ENCODE peak calls at places on chromosome 2, in five cellular contexts. S, P, R, D and O are unnamed samples.

GRCh38 chr2:29841386-29842004 is 79.9 kb downstream of the ALK start:
- DNase-seq in S (peak; percentile 22), P (peak; percentile 51), R (peak; percentile 54), D (peak; percentile 21), O (peak; percentile 12)

GRCh38 chr2:120885749-120886148 is 150.1 kb downstream of the GLI2 start:
- DNase-seq in S (no peak), P (no peak), R (no peak), D (no peak), O (no peak)

GRCh38 chr2:28357948-28358667 is 34.5 kb upstream of the FOSL2 start:
- DNase-seq in S (no peak), P (no peak), R (no peak), D (no peak), O (no peak)

GRCh38 chr2:239279508-239280295 is 121.1 kb downstream of the HDAC4 start:
- DNase-seq in S (no peak), P (no peak), R (peak; percentile 4), D (no peak), O (no peak)

GRCh38 chr2:211745295-211746097 is 793.1 kb downstream of the ERBB4 start:
- DNase-seq in S (peak; percentile 49), P (peak; percentile 71), R (peak; percentile 61), D (peak; percentile 66), O (peak; percentile 42)

GRCh38 chr2:225471039-225471438 is 71.5 kb downstream of the NYAP2 start:
- DNase-seq in S (no peak), P (no peak), R (no peak), D (no peak), O (no peak)

GRCh38 chr2:129905664-129906081 is 73.8 kb upstream of the RAB6C start:
- DNase-seq in S (no peak), P (no peak), R (no peak), D (no peak), O (no peak)

GRCh38 chr2:176534798-176535479 is 265.7 kb downstream of the MTX2 start:
- DNase-seq in S (no peak), P (peak; percentile 44), R (no peak), D (no peak), O (peak; percentile 79)

GRCh38 chr2:69579561-69579960 is 64.0 kb downstream of the AAK1 start:
- DNase-seq in S (no peak), P (no peak), R (no peak), D (no peak), O (peak; percentile 48)
- TF ChIP-seq CTCF in S (no peak), P (no peak), R (no peak), D (no peak), O (no peak)

GRCh38 chr2:63192169-63192888 is 141.7 kb downstream of the OTX1 start:
- DNase-seq in S (no peak), P (no peak), R (no peak), D (no peak), O (no peak)

GRCh38 chr2:63194175-63194574 is 143.5 kb downstream of the OTX1 start:
- DNase-seq in S (no peak), P (no peak), R (no peak), D (no peak), O (no peak)

GRCh38 chr2:63186331-63186730 is 135.7 kb downstream of the OTX1 start:
- DNase-seq in S (no peak), P (no peak), R (no peak), D (no peak), O (no peak)

GRCh38 chr2:63192889-63193778 is 142.5 kb downstream of the OTX1 start:
- DNase-seq in S (no peak), P (no peak), R (no peak), D (peak; percentile 20), O (no peak)

DNA sequence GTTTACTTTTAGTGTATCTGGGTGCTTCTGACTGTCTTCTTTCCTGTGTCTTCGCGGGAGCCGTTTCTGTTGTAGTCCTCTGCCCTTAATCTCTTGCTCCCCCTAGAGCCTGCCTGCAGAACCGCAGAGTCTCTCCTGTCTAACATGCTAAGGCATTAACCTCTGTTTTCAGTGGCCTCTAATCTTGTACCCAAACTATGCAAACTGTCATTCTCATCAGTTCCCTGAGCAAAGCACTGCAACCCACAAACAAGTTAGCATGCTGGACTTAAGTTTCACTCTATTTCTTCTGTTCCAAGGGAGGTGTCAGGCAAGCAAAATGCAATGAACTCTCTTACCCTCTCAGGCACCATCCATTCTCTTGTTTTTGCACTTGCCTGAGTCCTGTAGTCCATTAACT is 138.4 kb downstream of the OTX1 start:
- DNase-seq in S (peak; percentile 44), P (peak; percentile 53), R (peak; percentile 63), D (peak; percentile 74), O (peak; percentile 57)
- TF ChIP-seq CTCF in S (peak; percentile 65), P (peak; percentile 94), R (peak; percentile 71), D (peak; percentile 89), O (peak; percentile 84)

GRCh38 chr2:1789610-1790009 is 45.3 kb upstream of the PXDN start:
- DNase-seq in S (no peak), P (no peak), R (no peak), D (no peak), O (no peak)
- TF ChIP-seq CTCF in S (no peak), P (no peak), R (peak; percentile 40), D (no peak), O (peak; percentile 52)

GRCh38 chr2:231795525-231796327 is 9.5 kb downstream of the COPS7B start:
- DNase-seq in S (peak; percentile 75), P (peak; percentile 46), R (no peak), D (peak; percentile 91), O (peak; percentile 93)
- TF ChIP-seq CTCF in S (peak; percentile 39), P (no peak), R (no peak), D (peak; percentile 57), O (peak; percentile 83)

DNA sequence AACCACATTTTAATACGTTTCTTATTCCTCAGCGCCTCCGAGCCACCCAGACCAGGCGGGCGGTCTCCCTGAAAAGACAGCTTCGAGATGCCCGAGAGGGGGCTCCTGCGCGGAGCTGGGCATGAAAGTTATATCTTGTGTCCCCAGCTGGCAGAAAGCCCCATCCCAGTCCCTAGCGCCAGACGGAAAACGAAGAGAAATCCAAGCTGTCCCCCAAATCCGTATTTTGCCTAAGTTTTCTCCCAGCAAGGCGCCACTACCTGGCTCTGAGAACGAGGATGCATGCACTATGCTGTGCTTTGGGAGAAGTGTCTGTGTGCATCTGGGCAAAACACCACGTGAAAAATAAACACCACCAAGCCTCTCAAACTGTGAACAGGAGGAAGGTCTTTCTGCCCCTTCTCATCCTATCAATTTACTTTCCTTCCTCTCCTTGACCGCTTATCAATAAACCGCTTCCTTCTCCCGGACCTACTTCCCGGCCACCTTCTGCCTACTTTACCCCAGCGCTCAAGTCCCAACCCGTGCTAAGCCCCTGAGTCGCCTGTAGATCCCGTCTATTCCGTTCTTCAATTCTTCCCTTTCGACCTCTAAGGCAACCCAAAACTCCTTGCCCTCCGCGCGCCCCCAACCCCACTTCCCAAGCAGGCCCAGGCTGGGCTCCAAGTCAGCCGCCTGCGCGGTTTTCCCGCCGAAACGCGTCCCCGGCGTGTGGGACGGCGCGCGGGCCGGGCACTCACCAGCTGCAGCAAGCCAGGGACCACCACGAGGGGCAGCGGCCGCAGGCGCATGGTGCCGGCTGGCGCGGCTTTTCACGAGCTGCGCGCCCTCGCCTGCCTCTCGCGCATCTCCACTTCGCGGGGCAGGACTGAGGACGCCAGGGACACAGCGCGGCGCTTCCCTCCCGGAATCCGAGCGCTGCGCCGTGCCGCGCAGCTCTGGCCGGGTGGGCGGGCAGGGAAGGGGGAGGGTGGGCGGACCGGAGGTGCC is at the start of gene NXPH2:
- DNase-seq in S (no peak), P (no peak), R (peak; percentile 59), D (peak; percentile 4), O (no peak)
- TF ChIP-seq CTCF in S (no peak), P (no peak), R (no peak), D (no peak), O (no peak)

GRCh38 chr2:223669453-223670225 is 67.5 kb upstream of the SCG2 start:
- DNase-seq in S (peak; percentile 60), P (peak; percentile 66), R (no peak), D (no peak), O (peak; percentile 32)

DNA sequence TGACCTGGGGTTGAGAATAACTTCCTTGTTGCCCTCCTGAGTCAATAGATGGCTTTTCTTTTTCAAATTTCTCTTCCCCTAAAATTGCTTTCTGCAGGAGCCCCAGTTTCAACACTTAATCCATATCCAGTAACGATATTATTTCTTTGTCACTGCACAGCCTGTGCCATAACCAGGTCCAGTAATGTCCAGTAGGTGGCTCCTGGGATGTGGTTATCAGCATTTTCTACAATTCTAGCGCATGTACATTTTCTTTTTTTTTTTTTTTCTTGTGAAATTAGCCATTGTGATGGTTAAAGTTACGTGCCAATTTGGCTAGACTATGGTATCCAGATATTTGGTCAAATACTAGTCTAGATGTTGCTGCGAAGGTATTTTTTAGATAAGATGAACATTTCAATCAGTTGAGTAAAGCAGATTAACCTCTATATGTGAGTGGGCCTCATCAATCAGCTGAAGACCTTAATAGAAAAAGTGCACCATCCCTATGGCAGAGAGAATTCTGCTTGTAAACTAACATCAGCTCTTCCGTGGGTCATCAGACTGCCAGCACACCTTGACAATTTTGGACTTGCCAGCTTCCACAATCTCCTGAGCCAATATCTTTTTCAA is 72.9 kb upstream of the SCG2 start:
- DNase-seq in S (peak; percentile 54), P (peak; percentile 73), R (no peak), D (peak; percentile 70), O (peak; percentile 38)
- TF ChIP-seq CTCF in S (peak; percentile 71), P (peak; percentile 86), R (no peak), D (peak; percentile 82), O (peak; percentile 85)

DNA sequence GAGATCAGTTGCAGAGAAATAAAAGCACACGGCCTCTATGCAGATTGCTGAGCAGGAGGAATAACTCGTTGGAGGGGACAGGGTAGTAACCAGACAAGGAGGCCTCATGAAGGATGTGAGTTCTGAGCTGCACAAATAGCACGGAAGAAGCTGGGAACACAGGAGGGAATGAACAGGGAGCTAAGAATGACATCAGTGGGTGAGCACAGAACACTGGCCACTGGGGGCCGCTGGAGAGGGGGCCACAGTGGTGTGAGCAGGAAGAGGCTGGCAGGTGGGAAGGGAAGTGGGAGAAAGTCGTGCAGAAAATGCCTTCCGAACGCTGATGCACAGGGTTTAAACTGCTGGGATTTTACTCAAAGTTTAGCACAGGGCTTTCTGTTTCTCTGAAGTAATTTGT is 61.0 kb downstream of the ZAP70 start:
- DNase-seq in S (no peak), P (no peak), R (peak; percentile 46), D (no peak), O (no peak)
- TF ChIP-seq CTCF in S (peak; percentile 19), P (peak; percentile 19), R (peak; percentile 37), D (peak; percentile 6), O (no peak)